ENCODE peak calls at places on chromosome 5, in four cellular contexts. One of them, this sample, is unnamed.

GRCh38 chr5:172407861-172408260 is 46.5 kb downstream of the SH3PXD2B start:
- DNase-seq in sciatic nerve: no peak
- DNase-seq in stimulated activated CD4-positive, alpha-beta T cell treated with anti-CD3 and anti-CD28 coated beads, Interleukin-4, amount 100 ng/mL, for 1 hour: no peak
- DNase-seq in cardiac fibroblast: peak
- DNase-seq in this sample: no peak

GRCh38 chr5:66958126-66958983 is 238.2 kb downstream of the CD180 start:
- DNase-seq in cardiac fibroblast: peak
- DNase-seq in stimulated activated CD4-positive, alpha-beta T cell treated with anti-CD3 and anti-CD28 coated beads, Interleukin-4, amount 100 ng/mL, for 1 hour: no peak
- DNase-seq in sciatic nerve: no peak
- DNase-seq in this sample: no peak

GRCh38 chr5:96716007-96716406 is 53.8 kb downstream of the CAST start:
- DNase-seq in sciatic nerve: no peak
- DNase-seq in stimulated activated CD4-positive, alpha-beta T cell treated with anti-CD3 and anti-CD28 coated beads, Interleukin-4, amount 100 ng/mL, for 1 hour: no peak
- DNase-seq in cardiac fibroblast: no peak
- DNase-seq in this sample: no peak

GRCh38 chr5:58022055-58022454 is 437.8 kb downstream of the PLK2 start:
- DNase-seq in cardiac fibroblast: no peak
- DNase-seq in stimulated activated CD4-positive, alpha-beta T cell treated with anti-CD3 and anti-CD28 coated beads, Interleukin-4, amount 100 ng/mL, for 1 hour: no peak
- DNase-seq in sciatic nerve: no peak
- DNase-seq in this sample: no peak

GRCh38 chr5:23727271-23727670 is 219.9 kb downstream of the PRDM9 start:
- DNase-seq in cardiac fibroblast: no peak
- DNase-seq in stimulated activated CD4-positive, alpha-beta T cell treated with anti-CD3 and anti-CD28 coated beads, Interleukin-4, amount 100 ng/mL, for 1 hour: no peak
- DNase-seq in sciatic nerve: no peak
- DNase-seq in this sample: no peak

GRCh38 chr5:146001544-146002185 is 65.3 kb downstream of the SH3RF2 start:
- DNase-seq in sciatic nerve: no peak
- DNase-seq in stimulated activated CD4-positive, alpha-beta T cell treated with anti-CD3 and anti-CD28 coated beads, Interleukin-4, amount 100 ng/mL, for 1 hour: no peak
- DNase-seq in cardiac fibroblast: no peak
- DNase-seq in this sample: no peak

GRCh38 chr5:176774216-176775171 is 35.9 kb upstream of the UNC5A start:
- DNase-seq in stimulated activated CD4-positive, alpha-beta T cell treated with anti-CD3 and anti-CD28 coated beads, Interleukin-4, amount 100 ng/mL, for 1 hour: no peak
- DNase-seq in cardiac fibroblast: no peak
- DNase-seq in sciatic nerve: peak
- DNase-seq in this sample: peak

GRCh38 chr5:2190549-2190948 is 307.8 kb upstream of the IRX4 start:
- DNase-seq in cardiac fibroblast: no peak
- DNase-seq in sciatic nerve: no peak
- DNase-seq in stimulated activated CD4-positive, alpha-beta T cell treated with anti-CD3 and anti-CD28 coated beads, Interleukin-4, amount 100 ng/mL, for 1 hour: no peak
- DNase-seq in this sample: peak

GRCh38 chr5:41418220-41419031 is 92.0 kb downstream of the PLCXD3 start:
- DNase-seq in cardiac fibroblast: peak
- DNase-seq in stimulated activated CD4-positive, alpha-beta T cell treated with anti-CD3 and anti-CD28 coated beads, Interleukin-4, amount 100 ng/mL, for 1 hour: no peak
- DNase-seq in sciatic nerve: no peak
- DNase-seq in this sample: no peak

GRCh38 chr5:78496373-78496772 is 136.0 kb downstream of the SCAMP1 start:
- DNase-seq in stimulated activated CD4-positive, alpha-beta T cell treated with anti-CD3 and anti-CD28 coated beads, Interleukin-4, amount 100 ng/mL, for 1 hour: no peak
- DNase-seq in cardiac fibroblast: peak
- DNase-seq in sciatic nerve: no peak
- DNase-seq in this sample: no peak

GRCh38 chr5:134100283-134101011 is 14.0 kb upstream of the TCF7 start:
- DNase-seq in stimulated activated CD4-positive, alpha-beta T cell treated with anti-CD3 and anti-CD28 coated beads, Interleukin-4, amount 100 ng/mL, for 1 hour: peak
- DNase-seq in sciatic nerve: no peak
- DNase-seq in cardiac fibroblast: peak
- DNase-seq in this sample: no peak

GRCh38 chr5:2677689-2678088 is 73.8 kb downstream of the IRX2 start:
- DNase-seq in stimulated activated CD4-positive, alpha-beta T cell treated with anti-CD3 and anti-CD28 coated beads, Interleukin-4, amount 100 ng/mL, for 1 hour: no peak
- DNase-seq in cardiac fibroblast: no peak
- DNase-seq in sciatic nerve: no peak
- DNase-seq in this sample: no peak

GRCh38 chr5:133199366-133199901 is 147.6 kb downstream of the HSPA4 start:
- DNase-seq in sciatic nerve: no peak
- DNase-seq in cardiac fibroblast: no peak
- DNase-seq in stimulated activated CD4-positive, alpha-beta T cell treated with anti-CD3 and anti-CD28 coated beads, Interleukin-4, amount 100 ng/mL, for 1 hour: no peak
- DNase-seq in this sample: no peak

GRCh38 chr5:64682608-64683007 is 7.7 kb upstream of the SHISAL2B start:
- DNase-seq in stimulated activated CD4-positive, alpha-beta T cell treated with anti-CD3 and anti-CD28 coated beads, Interleukin-4, amount 100 ng/mL, for 1 hour: no peak
- DNase-seq in cardiac fibroblast: no peak
- DNase-seq in sciatic nerve: no peak
- DNase-seq in this sample: no peak